ENCODE peak calls at places on chromosomes 7 and 10, in eight cellular contexts. S is mammary epithelial cell, A is neural progenitor cell, W is body of pancreas, G is transverse colon, M is tibial nerve, Q is A549, I is DND-41. K is an unnamed sample.

GRCh38 chr7:128915271-128915819 is 4.8 kb upstream of the KCP start:
- DNase-seq in W (no peak), S (no peak), I (no peak), A (peak), Q (no peak), G (no peak), M (no peak), K (no peak)

GRCh38 chr10:32004161-32004591 is 52.0 kb downstream of the KIF5B start:
- DNase-seq in I (no peak), S (no peak), M (no peak), W (peak), A (no peak), G (peak), Q (no peak), K (no peak)

GRCh38 chr7:102215281-102215680 is 71.4 kb upstream of the SH2B2 start:
- DNase-seq in S (no peak), W (no peak), I (no peak), A (no peak), M (no peak), Q (no peak), G (no peak), K (no peak)

GRCh38 chr10:6072215-6072941 is 10.2 kb upstream of the IL2RA start:
- DNase-seq in M (no peak), I (peak), W (no peak), Q (no peak), A (no peak), S (no peak), G (no peak), K (no peak)

GRCh38 chr10:97069576-97070362 is 116.0 kb downstream of the SLIT1 start:
- DNase-seq in Q (peak), I (no peak), S (peak), G (no peak), A (no peak), W (no peak), M (no peak), K (no peak)

GRCh38 chr10:7666253-7667023 is at the start of gene ITIH5:
- DNase-seq in S (no peak), A (peak), G (no peak), M (no peak), W (peak), Q (no peak), I (no peak), K (no peak)

GRCh38 chr7:114087674-114088539 is 169.1 kb upstream of the PPP1R3A start:
- DNase-seq in I (no peak), W (peak), S (no peak), A (peak), M (no peak), Q (no peak), G (peak), K (no peak)

GRCh38 chr7:2774280-2774679 is 69.8 kb downstream of the GNA12 start:
- DNase-seq in A (no peak), Q (no peak), I (no peak), G (no peak), M (no peak), S (no peak), W (no peak), K (no peak)

GRCh38 chr10:129912161-129912917 is 51.7 kb downstream of the EBF3 start:
- DNase-seq in M (no peak), Q (no peak), G (no peak), I (no peak), S (no peak), W (no peak), A (no peak), K (no peak)

GRCh38 chr7:12620371-12620770 is 49.9 kb downstream of the SCIN start:
- DNase-seq in W (no peak), S (no peak), Q (no peak), G (no peak), A (no peak), I (no peak), M (no peak), K (no peak)

GRCh38 chr7:92973293-92973731 is 136.9 kb upstream of the CDK6 start:
- DNase-seq in Q (no peak), S (no peak), M (no peak), G (no peak), A (no peak), I (no peak), W (no peak), K (no peak)

GRCh38 chr10:359093-359492 is 223.8 kb downstream of the ZMYND11 start:
- DNase-seq in S (no peak), Q (no peak), M (no peak), G (no peak), A (no peak), I (no peak), W (no peak), K (no peak)

GRCh38 chr7:114663502-114663901 is 248.9 kb downstream of the FOXP2 start:
- DNase-seq in W (no peak), G (peak), A (peak), S (peak), I (no peak), Q (peak), M (no peak), K (no peak)

GRCh38 chr10:48490576-48491345 is 114.1 kb downstream of the ARHGAP22 start:
- DNase-seq in G (no peak), S (no peak), Q (no peak), W (no peak), A (no peak), M (no peak), I (no peak), K (peak)

GRCh38 chr7:138228764-138229163 is 152.5 kb downstream of the AKR1D1 start:
- DNase-seq in I (no peak), Q (no peak), W (no peak), G (no peak), M (no peak), S (no peak), A (no peak), K (no peak)

GRCh38 chr7:106041140-106041717 is 70.9 kb downstream of the SYPL1 start:
- DNase-seq in Q (peak), S (peak), A (peak), G (no peak), W (peak), M (no peak), I (peak), K (no peak)

GRCh38 chr10:43231523-43232078 is 35.3 kb downstream of the RASGEF1A start:
- DNase-seq in S (no peak), W (peak), I (peak), M (no peak), G (peak), A (no peak), Q (no peak), K (peak)

GRCh38 chr10:130905386-130905785 is 406.1 kb downstream of the TCERG1L start:
- DNase-seq in Q (no peak), G (no peak), I (no peak), M (no peak), W (no peak), A (no peak), S (no peak), K (no peak)

GRCh38 chr10:13238271-13239077 is 4.3 kb upstream of the UCMA start:
- DNase-seq in I (no peak), A (no peak), W (no peak), G (no peak), M (no peak), Q (no peak), S (no peak), K (no peak)

GRCh38 chr7:105808703-105809590 is 67.5 kb downstream of the ATXN7L1 start:
- DNase-seq in G (peak), M (no peak), A (no peak), I (no peak), S (peak), Q (peak), W (no peak), K (peak)

GRCh38 chr7:142614116-142614515 is 135.2 kb upstream of the PRSS1 start:
- DNase-seq in W (no peak), M (no peak), I (no peak), A (no peak), Q (no peak), G (no peak), S (no peak), K (no peak)

GRCh38 chr7:99485094-99485493 is 12.4 kb downstream of the ZNF789 start:
- DNase-seq in G (no peak), I (no peak), W (no peak), A (no peak), Q (no peak), M (no peak), S (peak), K (no peak)

GRCh38 chr10:88270871-88271713 is 312.0 kb downstream of the RNLS start:
- DNase-seq in A (no peak), Q (no peak), W (no peak), S (peak), M (no peak), G (no peak), I (peak), K (no peak)

GRCh38 chr10:3203198-3203597 is 30.6 kb upstream of the PITRM1 start:
- DNase-seq in I (no peak), Q (no peak), W (no peak), G (no peak), S (no peak), M (no peak), A (no peak), K (no peak)

GRCh38 chr7:148286150-148286549 is 304.4 kb upstream of the C7orf33 start:
- DNase-seq in M (no peak), S (peak), W (no peak), Q (peak), G (no peak), A (peak), I (no peak), K (no peak)

GRCh38 chr7:122762071-122762470 is 59.3 kb upstream of the RNF148 start:
- DNase-seq in Q (no peak), A (no peak), W (no peak), G (no peak), I (no peak), S (no peak), M (no peak), K (no peak)

GRCh38 chr10:22612316-22612715 is 102.1 kb downstream of the PIP4K2A start:
- DNase-seq in G (no peak), A (no peak), I (no peak), S (no peak), M (no peak), W (no peak), Q (no peak), K (no peak)
- H3K27ac ChIP-seq in G (peak), A (no peak), I (peak), S (no peak), M (peak), W (no peak), Q (no peak), K (peak)

GRCh38 chr7:77271766-77272165 is 72.1 kb upstream of the FGL2 start:
- DNase-seq in I (no peak), Q (no peak), G (no peak), M (no peak), A (no peak), S (no peak), W (no peak), K (no peak)

GRCh38 chr7:77266162-77266807 is 66.7 kb upstream of the FGL2 start:
- DNase-seq in M (no peak), G (no peak), I (no peak), W (no peak), S (no peak), Q (no peak), A (no peak), K (no peak)

GRCh38 chr7:77269360-77270075 is 69.9 kb upstream of the FGL2 start:
- DNase-seq in S (no peak), M (no peak), I (no peak), G (peak), Q (no peak), A (no peak), W (no peak), K (no peak)

GRCh38 chr7:77265666-77266065 is 66.0 kb upstream of the FGL2 start:
- DNase-seq in Q (no peak), M (no peak), A (no peak), S (no peak), G (no peak), I (no peak), W (no peak), K (no peak)

GRCh38 chr7:77270081-77270480 is 70.5 kb upstream of the FGL2 start:
- DNase-seq in I (no peak), S (no peak), M (no peak), A (no peak), W (no peak), G (no peak), Q (no peak), K (no peak)
- H3K4me3 ChIP-seq in I (no peak), S (no peak), M (no peak), A (no peak), W (no peak), G (no peak), Q (no peak), K (no peak)

DNA sequence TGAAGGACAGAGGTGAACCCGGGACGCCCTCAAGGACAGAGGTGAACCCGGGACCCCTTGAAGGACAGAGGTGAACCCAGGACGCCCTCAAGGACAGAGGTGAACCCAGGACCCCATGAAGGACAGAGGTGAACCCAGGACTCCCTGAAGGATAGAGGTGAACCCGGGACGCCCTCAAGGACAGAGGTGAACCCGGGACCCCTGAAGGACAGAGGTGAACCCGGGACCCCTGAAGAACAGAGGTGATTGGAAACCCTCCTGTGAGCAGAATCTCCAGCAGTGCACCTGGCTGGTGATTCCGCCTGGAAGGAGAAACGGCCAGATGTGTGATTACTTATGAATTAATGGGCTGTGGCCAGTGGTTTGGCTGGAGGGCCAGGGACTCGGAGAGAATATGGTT is 272.3 kb downstream of the PTPRN2 start:
- DNase-seq in I (no peak), M (no peak), A (no peak), Q (no peak), G (no peak), S (no peak), W (no peak), K (no peak)
- TF ChIP-seq CTCF in I (no peak), M (no peak), A (no peak), Q (no peak), G (no peak), S (no peak), W (no peak), K (no peak)

GRCh38 chr10:125123363-125124113 is 36.8 kb downstream of the CTBP2 start:
- DNase-seq in I (no peak), M (peak), Q (peak), G (peak), S (peak), W (peak), A (no peak), K (no peak)
- H3K27ac ChIP-seq in I (no peak), M (peak), Q (peak), G (peak), S (peak), W (peak), A (no peak), K (no peak)

DNA sequence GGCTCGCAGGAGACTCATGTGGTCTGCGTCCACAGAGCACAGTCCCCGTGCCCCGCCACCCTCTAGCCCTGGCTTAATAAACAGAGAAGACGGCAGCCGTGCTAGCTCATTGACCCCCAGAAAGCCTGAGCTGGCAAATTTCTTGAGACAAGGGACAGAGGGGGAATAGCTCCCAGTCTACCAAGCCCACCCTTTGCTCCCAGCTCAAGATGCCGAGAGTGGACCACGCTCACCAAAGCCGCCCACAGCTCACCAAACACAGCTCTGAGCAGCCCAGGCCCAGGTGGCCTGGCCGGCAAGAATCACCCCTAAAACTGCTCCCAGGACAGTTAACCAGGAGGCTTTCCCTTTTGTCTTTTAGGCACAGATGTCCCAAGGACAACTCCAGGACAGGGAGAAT is 5.4 kb downstream of the PDGFA start:
- DNase-seq in W (no peak), Q (no peak), S (no peak), A (no peak), G (no peak), M (no peak), I (no peak), K (no peak)
- H3K4me3 ChIP-seq in W (no peak), Q (no peak), S (no peak), A (peak), G (no peak), M (no peak), I (no peak), K (no peak)

DNA sequence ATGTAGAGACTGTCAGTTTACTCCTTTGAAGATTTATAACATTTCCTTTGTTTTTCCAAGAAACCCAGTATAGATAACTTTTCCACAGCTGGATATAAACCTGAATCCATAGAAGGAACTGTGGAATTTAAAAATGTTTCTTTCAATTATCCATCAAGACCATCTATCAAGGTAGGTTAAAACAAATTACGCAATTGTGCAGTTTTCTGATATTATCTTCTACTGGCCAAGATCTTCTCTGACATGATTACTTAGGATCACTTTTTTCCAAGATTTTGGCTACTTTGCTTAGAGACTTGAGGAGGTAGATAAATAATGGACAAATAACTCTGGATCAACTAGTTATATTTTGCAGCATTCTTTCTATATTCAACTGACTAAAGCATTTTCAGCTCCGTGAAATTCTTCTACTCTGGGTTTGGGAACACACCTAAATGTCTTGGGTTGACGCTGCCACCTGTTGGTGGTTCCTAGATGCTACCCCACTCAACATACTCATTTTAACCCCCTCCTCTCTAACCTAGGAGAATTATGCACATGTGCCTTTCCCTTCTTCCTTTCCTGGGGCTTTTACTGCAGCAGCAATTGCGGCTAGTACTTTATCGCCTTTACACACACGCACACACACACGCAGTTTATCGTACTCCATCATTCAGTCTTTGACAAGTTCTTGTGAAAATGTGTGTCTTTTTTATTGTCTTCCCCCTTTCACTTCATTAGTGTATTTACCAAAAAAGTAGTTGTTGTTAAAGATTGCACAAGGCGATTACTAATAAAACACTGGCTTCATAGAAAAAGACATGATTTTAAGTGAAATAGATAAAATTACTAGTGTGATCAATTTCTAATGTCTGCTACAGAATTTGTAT is 32.7 kb downstream of the ABCB5 start:
- DNase-seq in G (no peak), W (peak), A (peak), M (no peak), S (peak), Q (peak), I (peak), K (no peak)
- TF ChIP-seq CTCF in G (no peak), W (no peak), A (peak), M (peak), S (peak), Q (peak), I (peak), K (no peak)

GRCh38 chr10:70832236-70832635 is 16.5 kb downstream of the SGPL1 start:
- DNase-seq in S (no peak), I (no peak), Q (no peak), G (no peak), M (no peak), A (no peak), W (no peak), K (no peak)
- H3K27ac ChIP-seq in S (peak), I (no peak), Q (no peak), G (no peak), M (no peak), A (no peak), W (no peak), K (no peak)

GRCh38 chr10:58715056-58715455 is 202.4 kb downstream of the BICC1 start:
- DNase-seq in S (no peak), A (no peak), G (no peak), Q (no peak), W (no peak), M (no peak), I (no peak), K (no peak)
- H3K4me3 ChIP-seq in S (no peak), A (no peak), G (no peak), Q (no peak), W (no peak), M (no peak), I (no peak), K (no peak)